ENCODE peak calls at places on chromosomes 13 and 19, in four cellular contexts. V, X, M and K are unnamed samples.

GRCh38 chr13:64510698-64511097 is 2719.4 kb downstream of the PCDH9 start:
- DNase-seq in V (no peak), X (no peak), M (no peak), K (no peak)

GRCh38 chr19:1087813-1088418 is 7.3 kb downstream of the POLR2E start:
- DNase-seq in X (no peak), M (no peak), V (no peak), K (no peak)

GRCh38 chr19:52494518-52494917 is 33.0 kb upstream of the ZNF808 start:
- DNase-seq in X (no peak), M (no peak), V (no peak), K (no peak)

GRCh38 chr13:81686877-81687276 is 1346.0 kb upstream of the SPRY2 start:
- DNase-seq in X (no peak), M (no peak), V (no peak), K (peak; percentile 29)

GRCh38 chr13:50379584-50379983 is 364.3 kb downstream of the KCNRG start:
- DNase-seq in V (no peak), M (no peak), X (no peak), K (no peak)

GRCh38 chr19:12194827-12195500 is 32.1 kb downstream of the ZNF136 start:
- DNase-seq in V (peak; percentile 73), X (peak; percentile 11), M (peak; percentile 67), K (peak; percentile 65)

GRCh38 chr19:40718774-40719391 is 2.0 kb downstream of the ITPKC start:
- DNase-seq in M (no peak), X (no peak), V (no peak), K (peak; percentile 48)

GRCh38 chr13:62038214-62038613 is 622.6 kb upstream of the PCDH20 start:
- DNase-seq in M (no peak), V (no peak), X (no peak), K (no peak)

GRCh38 chr13:74061939-74062595 is 72.1 kb downstream of the KLF12 start:
- DNase-seq in M (no peak), X (no peak), V (no peak), K (peak; percentile 47)